ENCODE peak calls at places on chromosomes 13 and 19, in five cellular contexts. Z, C, A, W and L are unnamed samples.

GRCh38 chr19:3207466-3208242 is 16.8 kb upstream of the CELF5 start:
- DNase-seq in Z (no peak), C (no peak), A (no peak), W (no peak), L (no peak)

GRCh38 chr19:3119071-3119781 is 16.6 kb upstream of the GNA15 start:
- DNase-seq in Z (no peak), C (no peak), A (no peak), W (no peak), L (no peak)

GRCh38 chr13:96090240-96091101 is 564 bp downstream of the HS6ST3 start:
- DNase-seq in Z (no peak), C (no peak), A (peak; percentile 30), W (peak; percentile 2), L (no peak)

GRCh38 chr13:74036373-74036772 is 97.8 kb downstream of the KLF12 start:
- DNase-seq in Z (no peak), C (no peak), A (no peak), W (no peak), L (no peak)

GRCh38 chr19:18292810-18293641 is 11.6 kb upstream of the JUND start:
- DNase-seq in Z (no peak), C (peak; percentile 77), A (peak; percentile 50), W (peak; percentile 84), L (peak; percentile 90)

GRCh38 chr13:80877209-80877943 is 536.5 kb upstream of the SPRY2 start:
- DNase-seq in Z (no peak), C (peak; percentile 62), A (no peak), W (no peak), L (no peak)

GRCh38 chr19:6042776-6043726 is 65.1 kb upstream of the RANBP3 start:
- DNase-seq in Z (no peak), C (no peak), A (no peak), W (no peak), L (no peak)

GRCh38 chr13:110916671-110917142 is 1.8 kb upstream of the ANKRD10 start:
- DNase-seq in Z (peak; percentile 71), C (peak; percentile 51), A (no peak), W (peak; percentile 25), L (peak; percentile 83)

GRCh38 chr19:29665826-29666633 is 769 bp downstream of the PLEKHF1 start:
- DNase-seq in Z (no peak), C (peak; percentile 80), A (no peak), W (peak; percentile 85), L (peak; percentile 64)

GRCh38 chr13:110812111-110812868 is 98.8 kb downstream of the ING1 start:
- DNase-seq in Z (no peak), C (peak; percentile 34), A (no peak), W (peak; percentile 28), L (no peak)

GRCh38 chr19:54551293-54551692 is 22.3 kb upstream of the LILRA2 start:
- DNase-seq in Z (no peak), C (no peak), A (no peak), W (no peak), L (no peak)

GRCh38 chr13:113338451-113338850 is 25.5 kb downstream of the GRTP1 start:
- DNase-seq in Z (no peak), C (no peak), A (no peak), W (no peak), L (no peak)

GRCh38 chr13:26656919-26657318 is 99.4 kb downstream of the WASF3 start:
- DNase-seq in Z (peak; percentile 51), C (peak; percentile 52), A (no peak), W (peak; percentile 70), L (peak; percentile 47)

GRCh38 chr13:103140001-103140671 is 73.9 kb upstream of the SLC10A2 start:
- DNase-seq in Z (no peak), C (peak; percentile 2), A (no peak), W (peak; percentile 46), L (peak; percentile 45)

GRCh38 chr13:27966641-27967202 is 2.4 kb downstream of the CDX2 start:
- DNase-seq in Z (no peak), C (no peak), A (no peak), W (no peak), L (no peak)

GRCh38 chr13:41696163-41697003 is 239.0 kb downstream of the RGCC start:
- DNase-seq in Z (peak; percentile 80), C (peak; percentile 82), A (no peak), W (peak; percentile 54), L (peak; percentile 85)

GRCh38 chr13:48434203-48434602 is 21.3 kb upstream of the LPAR6 start:
- DNase-seq in Z (no peak), C (no peak), A (no peak), W (no peak), L (no peak)

GRCh38 chr19:41328157-41328817 is 18.3 kb downstream of the CCDC97 start:
- DNase-seq in Z (no peak), C (peak; percentile 34), A (no peak), W (no peak), L (peak; percentile 30)

GRCh38 chr13:83008496-83008895 is 873.8 kb downstream of the SLITRK1 start:
- DNase-seq in Z (no peak), C (no peak), A (no peak), W (no peak), L (no peak)

GRCh38 chr13:98405107-98405571 is 171.8 kb downstream of the STK24 start:
- DNase-seq in Z (no peak), C (peak; percentile 29), A (no peak), W (peak; percentile 25), L (no peak)
- TF ChIP-seq CTCF in Z (no peak), C (no peak), A (no peak), W (no peak), L (no peak)

GRCh38 chr19:56423276-56423984 is 19.3 kb downstream of the ZNF583 start:
- DNase-seq in Z (no peak), C (peak; percentile 5), A (no peak), W (peak; percentile 13), L (peak; percentile 2)
- H3K4me3 ChIP-seq in Z (no peak overlapping the region), C (no peak overlapping the region), A (no peak overlapping the region), W (no peak overlapping the region), L (no peak overlapping the region)

DNA sequence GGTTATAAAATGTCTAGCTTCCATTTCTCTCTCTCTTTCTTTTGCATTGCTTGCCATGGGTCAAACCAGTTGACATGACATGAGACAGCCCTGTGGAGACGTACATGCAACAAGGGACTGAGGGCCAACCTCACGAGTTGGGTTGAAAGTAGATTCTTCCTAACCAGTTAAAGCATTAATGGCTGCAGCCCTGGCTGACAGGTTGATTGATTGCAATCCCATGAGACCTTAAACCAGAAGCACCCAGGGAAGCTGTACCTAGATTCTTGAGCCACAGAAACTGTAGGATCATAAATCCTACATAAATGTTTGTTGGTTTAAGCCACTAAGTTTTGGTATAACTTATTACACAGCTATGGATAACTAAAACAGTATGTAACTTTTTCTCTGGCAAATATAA is 373.8 kb downstream of the DACH1 start:
- DNase-seq in Z (no peak), C (no peak), A (no peak), W (no peak), L (no peak)
- TF ChIP-seq CTCF in Z (no peak), C (no peak), A (no peak), W (no peak), L (no peak)

GRCh38 chr13:50243926-50244325 is 228.7 kb downstream of the KCNRG start:
- DNase-seq in Z (no peak), C (no peak), A (no peak), W (no peak), L (no peak)
- H3K4me3 ChIP-seq in Z (no peak overlapping the region), C (no peak overlapping the region), A (no peak overlapping the region), W (no peak overlapping the region), L (no peak overlapping the region)

GRCh38 chr13:46663216-46663615 is 110.2 kb downstream of the LRCH1 start:
- DNase-seq in Z (no peak), C (no peak), A (no peak), W (no peak), L (no peak)

GRCh38 chr13:46664195-46664594 is 111.2 kb downstream of the LRCH1 start:
- DNase-seq in Z (no peak), C (no peak), A (no peak), W (no peak), L (no peak)

GRCh38 chr13:46665243-46665629 is 112.3 kb downstream of the LRCH1 start:
- DNase-seq in Z (no peak), C (no peak), A (no peak), W (no peak), L (no peak)

GRCh38 chr13:46662690-46663089 is 109.7 kb downstream of the LRCH1 start:
- DNase-seq in Z (no peak), C (no peak), A (no peak), W (no peak), L (no peak)

GRCh38 chr13:46663644-46664043 is 110.7 kb downstream of the LRCH1 start:
- DNase-seq in Z (no peak), C (no peak), A (no peak), W (no peak), L (no peak)
- TF ChIP-seq CTCF in Z (no peak), C (no peak), A (no peak), W (no peak), L (no peak)

DNA sequence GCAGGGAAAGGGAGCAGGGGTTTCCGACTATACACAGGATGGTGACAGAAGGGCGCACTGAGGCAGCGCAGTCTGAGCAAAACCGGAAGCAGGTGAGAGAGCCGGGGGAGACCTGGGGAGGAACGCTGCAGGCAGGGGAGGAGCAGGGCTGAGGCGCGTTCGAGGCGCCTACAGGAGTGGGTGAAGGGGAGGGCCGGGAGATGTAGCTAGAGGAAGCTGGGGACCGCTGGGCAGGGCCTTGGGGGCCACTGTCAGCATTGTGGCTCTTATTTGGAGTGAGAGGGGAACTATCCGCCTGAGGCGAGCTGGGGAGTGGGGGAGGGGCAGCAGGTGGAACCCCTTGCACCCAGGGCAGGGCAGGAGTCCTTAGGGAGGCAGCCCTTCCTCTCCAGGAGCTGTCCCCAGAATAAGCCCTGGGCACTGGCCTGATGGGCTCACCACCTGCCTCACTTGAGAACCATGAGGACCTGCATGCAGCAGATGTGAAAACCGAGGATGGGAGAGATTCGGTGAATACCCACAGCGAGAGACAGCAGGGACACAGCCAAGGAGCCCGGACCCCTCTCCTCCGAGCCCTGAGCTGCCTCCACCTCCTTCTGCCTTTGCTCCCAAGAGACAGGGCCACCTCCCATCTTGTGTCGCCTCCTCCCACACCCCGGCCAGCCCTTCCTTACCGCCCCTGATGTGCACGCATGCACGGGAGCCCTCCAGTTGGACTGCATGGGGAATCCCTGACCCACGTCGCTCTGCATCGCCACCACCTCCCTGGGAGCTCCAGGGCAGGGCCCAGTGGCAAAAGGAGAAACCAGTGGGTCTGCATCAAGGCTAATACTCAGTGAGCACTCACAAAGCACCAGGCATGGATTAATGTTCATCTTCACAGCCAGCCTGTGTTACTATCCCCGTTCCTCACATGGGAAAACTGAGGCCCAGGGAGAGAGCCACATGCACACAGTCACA is 10.3 kb downstream of the AKT2 start:
- DNase-seq in Z (no peak), C (no peak), A (no peak), W (no peak), L (no peak)
- H3K4me3 ChIP-seq in Z (no peak overlapping the region), C (no peak overlapping the region), A (no peak overlapping the region), W (no peak overlapping the region), L (no peak overlapping the region)

DNA sequence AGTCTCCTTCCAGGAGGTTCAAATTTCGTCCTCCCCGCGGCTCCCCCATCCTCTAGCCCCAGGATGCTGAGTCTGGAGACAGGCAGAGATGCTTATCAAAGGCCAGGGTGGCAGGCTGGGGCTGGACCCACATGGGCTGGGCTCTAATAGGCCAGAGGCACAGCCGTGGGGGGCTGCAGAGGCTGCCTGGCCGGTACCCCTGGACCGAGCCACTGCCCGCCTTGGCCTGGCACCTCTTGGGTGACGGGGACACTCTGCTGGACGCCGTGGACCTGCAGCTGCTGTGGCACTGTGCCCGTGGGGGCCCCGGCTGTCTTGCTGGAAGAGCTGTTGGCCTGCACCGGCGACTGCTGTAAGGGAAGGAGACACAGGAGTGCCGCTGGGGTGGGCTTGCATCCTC is 25.8 kb downstream of the RFX1 start:
- DNase-seq in Z (no peak), C (no peak), A (no peak), W (no peak), L (no peak)
- TF ChIP-seq CTCF in Z (no peak), C (no peak), A (no peak), W (no peak), L (no peak)